ENCODE peak calls at places on chromosomes 5 and 9, in five cellular contexts. H is LoVo; X is adrenal gland; Z is stimulated activated CD8-positive, alpha-beta memory T cell treated with anti-CD3 and anti-CD28 coated beads, Interleukin-7, amount 100 ng/mL, for 1 hour; N is activated CD8-positive, alpha-beta memory T cell treated with anti-CD3 and anti-CD28 coated beads, Interleukin-2, amount 50 U/mL, for 48 hours. M is an unnamed sample.

GRCh38 chr5:104573979-104574709 is 1011.6 kb upstream of the NUDT12 start:
- DNase-seq in H (no peak), X (no peak), Z (no peak), N (no peak), M (no peak)

GRCh38 chr5:90305022-90305720 is 104.4 kb downstream of the CETN3 start:
- DNase-seq in H (no peak), X (no peak), Z (no peak), N (no peak), M (no peak)

GRCh38 chr5:21701317-21701716 is 1151.8 kb downstream of the CDH12 start:
- DNase-seq in H (no peak), X (no peak), Z (no peak), N (no peak), M (no peak)

GRCh38 chr9:108117775-108118174 is 628.2 kb upstream of the KLF4 start:
- DNase-seq in H (no peak), X (no peak), Z (no peak), N (no peak), M (no peak)

GRCh38 chr9:22395585-22396205 is 50.9 kb upstream of the DMRTA1 start:
- DNase-seq in H (peak; percentile 7), X (no peak), Z (no peak), N (no peak), M (no peak)

GRCh38 chr9:2469681-2470141 is 151.9 kb upstream of the VLDLR start:
- DNase-seq in H (no peak), X (peak; percentile 32), Z (no peak), N (no peak), M (peak; percentile 31)

GRCh38 chr5:141513021-141513626 is 24.2 kb downstream of the PCDHGC5 start:
- DNase-seq in H (no peak), X (peak; percentile 75), Z (no peak), N (peak; percentile 73), M (peak; percentile 62)

GRCh38 chr5:6111131-6111530 is 267.2 kb downstream of the MED10 start:
- DNase-seq in H (no peak), X (no peak), Z (no peak), N (no peak), M (no peak)

GRCh38 chr5:137453476-137454080 is 45.5 kb downstream of the SPOCK1 start:
- DNase-seq in H (peak; percentile 64), X (no peak), Z (no peak), N (no peak), M (no peak)

GRCh38 chr9:89425024-89425805 is 72.7 kb downstream of the SEMA4D start:
- DNase-seq in H (no peak), X (peak; percentile 46), Z (no peak), N (no peak), M (no peak)

GRCh38 chr9:131677445-131678180 is 62.3 kb downstream of the RAPGEF1 start:
- DNase-seq in H (no peak), X (no peak), Z (no peak), N (no peak), M (peak; percentile 56)

GRCh38 chr9:87642330-87643110 is 83.4 kb upstream of the CTSL start:
- DNase-seq in H (no peak), X (no peak), Z (no peak), N (no peak), M (no peak)

GRCh38 chr5:64947031-64947430 is 178.3 kb downstream of the CWC27 start:
- DNase-seq in H (no peak), X (no peak), Z (no peak), N (no peak), M (no peak)

GRCh38 chr9:122642226-122642625 is 15.2 kb downstream of the OR1B1 start:
- DNase-seq in H (no peak), X (no peak), Z (no peak), N (no peak), M (peak; percentile 8)

GRCh38 chr9:126613656-126614055 is at the start of gene LMX1B:
- DNase-seq in H (no peak), X (peak; percentile 12), Z (no peak), N (no peak), M (peak; percentile 50)

GRCh38 chr9:69602768-69603167 is 69.4 kb downstream of the APBA1 start:
- DNase-seq in H (no peak), X (no peak), Z (no peak), N (no peak), M (no peak)

GRCh38 chr5:149617760-149618306 is 36.5 kb downstream of the ARHGEF37 start:
- DNase-seq in H (no peak), X (no peak), Z (no peak), N (no peak), M (no peak)

GRCh38 chr9:4073371-4073770 is 226.5 kb downstream of the GLIS3 start:
- DNase-seq in H (no peak), X (no peak), Z (no peak), N (no peak), M (peak; percentile 58)

GRCh38 chr9:134554750-134555655 is 86.6 kb upstream of the COL5A1 start:
- DNase-seq in H (no peak), X (no peak), Z (no peak), N (no peak), M (no peak)

GRCh38 chr9:37010976-37011375 is 23.1 kb downstream of the PAX5 start:
- DNase-seq in H (no peak), X (no peak), Z (no peak), N (no peak), M (no peak)

GRCh38 chr9:89234636-89235035 is 56.0 kb upstream of the SHC3 start:
- DNase-seq in H (no peak), X (peak; percentile 27), Z (no peak), N (peak; percentile 73), M (peak; percentile 61)

GRCh38 chr9:15307523-15307841 is 466 bp upstream of the TTC39B start:
- DNase-seq in H (no peak), X (no peak), Z (no peak), N (no peak), M (no peak)

GRCh38 chr9:108443741-108444140 is 412.0 kb downstream of the ACTL7B start:
- DNase-seq in H (no peak), X (no peak), Z (no peak), N (no peak), M (no peak)